ENCODE peak calls at places on chromosomes 3 and 15, in four cellular contexts. One of them, this sample, is unnamed.

GRCh38 chr3:112734718-112735350 is 93.9 kb upstream of the CCDC80 start:
- DNase-seq in WTC11: peak
- DNase-seq in HepG2: peak
- DNase-seq in A549: peak
- DNase-seq in this sample: peak

GRCh38 chr15:80710635-80711553 is 15.8 kb downstream of the ABHD17C start:
- DNase-seq in HepG2: no peak
- DNase-seq in WTC11: no peak
- DNase-seq in A549: no peak
- DNase-seq in this sample: no peak

GRCh38 chr15:55737373-55737772 is 5.6 kb downstream of the PRTG start:
- DNase-seq in HepG2: no peak
- DNase-seq in A549: no peak
- DNase-seq in WTC11: no peak
- DNase-seq in this sample: no peak

GRCh38 chr3:155078959-155079794 is 942 bp upstream of the MME start:
- DNase-seq in WTC11: peak
- DNase-seq in A549: no peak
- DNase-seq in HepG2: no peak
- DNase-seq in this sample: peak

GRCh38 chr3:36852071-36852470 is 87.7 kb upstream of the DCLK3 start:
- DNase-seq in HepG2: no peak
- DNase-seq in WTC11: no peak
- DNase-seq in A549: no peak
- DNase-seq in this sample: no peak

GRCh38 chr3:142285057-142285666 is 59.8 kb upstream of the GK5 start:
- DNase-seq in HepG2: no peak
- DNase-seq in A549: no peak
- DNase-seq in WTC11: no peak
- DNase-seq in this sample: peak

GRCh38 chr15:38238311-38238710 is 14.3 kb upstream of the SPRED1 start:
- DNase-seq in HepG2: no peak
- DNase-seq in WTC11: no peak
- DNase-seq in A549: no peak
- DNase-seq in this sample: no peak

GRCh38 chr15:77852241-77853007 is 219.7 kb upstream of the LINGO1 start:
- DNase-seq in HepG2: no peak
- DNase-seq in WTC11: no peak
- DNase-seq in A549: no peak
- DNase-seq in this sample: no peak

GRCh38 chr3:156513619-156514018 is 41.3 kb downstream of the SSR3 start:
- DNase-seq in HepG2: peak
- DNase-seq in A549: no peak
- DNase-seq in WTC11: no peak
- DNase-seq in this sample: no peak

GRCh38 chr3:124919756-124920155 is 14.8 kb downstream of the MUC13 start:
- DNase-seq in A549: no peak
- DNase-seq in WTC11: no peak
- DNase-seq in HepG2: peak
- DNase-seq in this sample: no peak

GRCh38 chr3:55296035-55296434 is 191.1 kb downstream of the WNT5A start:
- DNase-seq in A549: no peak
- DNase-seq in HepG2: no peak
- DNase-seq in WTC11: no peak
- DNase-seq in this sample: no peak

GRCh38 chr3:112043621-112044201 is 9.2 kb downstream of the TMPRSS7 start:
- DNase-seq in WTC11: peak
- DNase-seq in A549: peak
- DNase-seq in HepG2: peak
- DNase-seq in this sample: peak

GRCh38 chr15:36401586-36401966 is 177.8 kb upstream of the CDIN1 start:
- DNase-seq in WTC11: no peak
- DNase-seq in A549: no peak
- DNase-seq in HepG2: no peak
- DNase-seq in this sample: no peak

GRCh38 chr3:133896002-133896761 is 500 bp upstream of the RAB6B start:
- DNase-seq in HepG2: no peak
- DNase-seq in A549: no peak
- DNase-seq in WTC11: peak
- DNase-seq in this sample: no peak

GRCh38 chr3:124691599-124691998 is 38.7 kb upstream of the UMPS start:
- DNase-seq in HepG2: peak
- DNase-seq in A549: no peak
- DNase-seq in WTC11: no peak
- DNase-seq in this sample: no peak

GRCh38 chr3:6367171-6367570 is 493.7 kb upstream of the GRM7 start:
- DNase-seq in A549: no peak
- DNase-seq in HepG2: no peak
- DNase-seq in WTC11: no peak
- DNase-seq in this sample: no peak

GRCh38 chr15:100781961-100782525 is 97.6 kb upstream of the ALDH1A3 start:
- DNase-seq in HepG2: no peak
- DNase-seq in WTC11: peak
- DNase-seq in A549: no peak
- DNase-seq in this sample: no peak

GRCh38 chr15:74983725-74984231 is 11.6 kb upstream of the SCAMP5 start:
- DNase-seq in WTC11: no peak
- DNase-seq in HepG2: no peak
- DNase-seq in A549: peak
- DNase-seq in this sample: no peak

GRCh38 chr3:121957674-121958419 is 63.6 kb downstream of the SLC15A2 start:
- DNase-seq in WTC11: no peak
- DNase-seq in HepG2: no peak
- DNase-seq in A549: no peak
- DNase-seq in this sample: no peak

GRCh38 chr3:183822631-183823030 is 2.7 kb downstream of the MAP6D1 start:
- DNase-seq in HepG2: no peak
- DNase-seq in A549: no peak
- DNase-seq in WTC11: peak
- DNase-seq in this sample: no peak

GRCh38 chr15:68256675-68257450 is 20.7 kb upstream of the FEM1B start:
- DNase-seq in HepG2: peak
- DNase-seq in A549: peak
- DNase-seq in WTC11: peak
- DNase-seq in this sample: no peak

GRCh38 chr15:68249058-68249713 is 19.7 kb upstream of the CLN6 start:
- DNase-seq in WTC11: no peak
- DNase-seq in HepG2: no peak
- DNase-seq in A549: no peak
- DNase-seq in this sample: no peak

GRCh38 chr15:68258684-68259083 is 18.9 kb upstream of the FEM1B start:
- DNase-seq in WTC11: no peak
- DNase-seq in HepG2: no peak
- DNase-seq in A549: no peak
- DNase-seq in this sample: no peak

DNA sequence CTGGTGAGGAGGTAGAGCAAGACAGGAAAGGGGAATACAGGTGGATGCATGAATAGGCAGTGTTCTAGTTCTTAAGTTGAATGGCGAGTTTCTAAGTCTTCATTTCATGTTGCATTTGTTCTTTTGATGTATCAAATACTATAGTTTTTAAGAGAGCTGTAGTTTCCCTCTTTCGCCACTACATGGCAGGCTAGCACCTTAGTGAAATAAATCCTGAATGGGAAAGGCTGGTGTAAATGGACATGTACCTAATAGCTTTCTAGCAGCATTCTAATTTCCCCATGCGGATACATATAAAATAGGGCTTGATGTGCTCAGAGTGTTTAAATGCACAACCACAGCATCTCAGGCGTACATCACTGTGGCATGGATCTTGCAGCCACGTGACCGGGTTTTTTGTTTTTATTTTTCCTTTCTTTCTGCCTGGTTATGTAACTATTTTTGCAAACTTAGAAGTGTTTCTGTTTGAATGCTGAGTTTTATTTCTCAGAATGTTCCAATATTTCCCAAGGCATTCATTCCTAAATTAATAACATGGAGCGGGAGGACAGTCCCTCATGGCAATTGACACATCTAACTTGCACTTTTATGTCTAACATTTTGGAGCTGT is 23.5 kb upstream of the CLN6 start:
- DNase-seq in WTC11: no peak
- DNase-seq in HepG2: peak
- DNase-seq in A549: peak
- DNase-seq in this sample: peak
- TF ChIP-seq HMGXB4 in WTC11: no peak
- TF ChIP-seq HMGXB4 in HepG2: no peak
- TF ChIP-seq HMGXB4 in A549: no peak
- TF ChIP-seq HMGXB4 in this sample: no peak

GRCh38 chr15:54131410-54131809 is 153.2 kb downstream of the UNC13C start:
- DNase-seq in HepG2: no peak
- DNase-seq in A549: no peak
- DNase-seq in WTC11: no peak
- DNase-seq in this sample: no peak
- TF ChIP-seq HMGXB4 in HepG2: no peak
- TF ChIP-seq HMGXB4 in A549: no peak
- TF ChIP-seq HMGXB4 in WTC11: no peak
- TF ChIP-seq HMGXB4 in this sample: no peak

DNA sequence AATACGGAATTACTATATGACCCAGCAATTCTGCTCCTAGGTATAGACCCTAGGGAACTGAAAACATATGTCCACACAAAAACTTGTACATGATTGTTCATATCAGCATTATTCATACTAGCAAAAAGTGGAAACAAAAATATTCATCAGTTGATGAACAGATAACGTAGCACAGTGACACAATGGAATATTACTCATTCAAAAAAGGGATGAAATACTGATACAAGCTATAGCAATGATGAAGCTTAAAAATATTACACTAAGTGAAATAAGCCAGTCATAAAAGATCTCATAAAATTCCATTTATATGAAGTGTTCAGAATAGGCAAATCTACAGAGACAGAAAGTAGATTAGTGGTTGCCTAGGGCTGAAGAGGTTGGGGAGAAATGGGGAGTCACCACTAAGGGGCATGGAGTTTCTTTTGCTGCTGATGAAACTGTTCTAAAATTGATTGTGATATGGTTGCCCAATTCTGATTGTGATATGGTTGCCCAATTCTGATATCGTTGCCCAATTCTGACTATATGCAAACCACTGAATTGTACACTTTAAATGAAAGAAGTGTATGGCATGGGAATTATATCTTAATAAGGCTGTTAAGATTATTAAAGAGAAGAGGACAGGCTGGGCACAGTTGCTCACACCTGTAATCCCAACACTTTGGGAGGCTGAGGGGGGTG is 10.6 kb downstream of the C15orf61 start:
- DNase-seq in A549: no peak
- DNase-seq in HepG2: no peak
- DNase-seq in WTC11: no peak
- DNase-seq in this sample: no peak
- TF ChIP-seq HMGXB4 in A549: no peak
- TF ChIP-seq HMGXB4 in HepG2: no peak
- TF ChIP-seq HMGXB4 in WTC11: no peak
- TF ChIP-seq HMGXB4 in this sample: no peak

GRCh38 chr3:178131801-178132200 is 404.4 kb upstream of the KCNMB2 start:
- DNase-seq in HepG2: no peak
- DNase-seq in A549: no peak
- DNase-seq in WTC11: no peak
- DNase-seq in this sample: no peak
- TF ChIP-seq HMGXB4 in HepG2: no peak
- TF ChIP-seq HMGXB4 in A549: no peak
- TF ChIP-seq HMGXB4 in WTC11: no peak
- TF ChIP-seq HMGXB4 in this sample: no peak

DNA sequence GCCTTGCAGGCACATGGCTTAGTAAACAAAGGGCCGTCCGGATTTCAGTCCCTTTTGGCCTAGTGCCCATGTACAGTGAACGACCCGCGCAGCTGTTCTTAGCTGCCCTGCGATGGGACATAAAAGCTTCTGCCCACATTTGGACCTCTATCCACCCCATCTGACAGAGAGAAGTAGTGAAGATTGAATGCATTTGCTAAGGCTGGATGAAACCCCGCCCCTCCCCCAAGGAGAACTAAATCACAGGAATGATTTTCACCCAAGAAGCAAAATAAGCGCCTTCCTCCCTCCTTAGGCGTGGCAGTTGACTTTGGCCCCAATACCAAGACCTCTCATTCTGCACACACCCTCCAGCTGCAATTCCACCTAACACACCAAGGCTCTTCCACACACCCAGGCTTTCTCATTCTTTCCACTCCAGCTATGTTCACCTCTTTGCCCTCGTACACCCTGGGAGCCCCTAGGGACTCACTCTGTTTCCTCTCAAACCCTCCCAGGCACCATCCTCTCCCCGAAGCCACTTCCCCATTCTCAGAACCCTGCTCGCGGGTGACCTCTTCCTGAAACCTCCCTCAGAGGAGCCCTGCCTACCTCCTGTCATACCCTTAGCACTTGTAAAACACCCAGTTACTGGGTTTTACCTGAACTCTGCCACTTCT is 14.1 kb upstream of the HRH1 start:
- DNase-seq in HepG2: no peak
- DNase-seq in A549: no peak
- DNase-seq in WTC11: no peak
- DNase-seq in this sample: no peak
- TF ChIP-seq HMGXB4 in HepG2: no peak
- TF ChIP-seq HMGXB4 in A549: no peak
- TF ChIP-seq HMGXB4 in WTC11: no peak
- TF ChIP-seq HMGXB4 in this sample: no peak

DNA sequence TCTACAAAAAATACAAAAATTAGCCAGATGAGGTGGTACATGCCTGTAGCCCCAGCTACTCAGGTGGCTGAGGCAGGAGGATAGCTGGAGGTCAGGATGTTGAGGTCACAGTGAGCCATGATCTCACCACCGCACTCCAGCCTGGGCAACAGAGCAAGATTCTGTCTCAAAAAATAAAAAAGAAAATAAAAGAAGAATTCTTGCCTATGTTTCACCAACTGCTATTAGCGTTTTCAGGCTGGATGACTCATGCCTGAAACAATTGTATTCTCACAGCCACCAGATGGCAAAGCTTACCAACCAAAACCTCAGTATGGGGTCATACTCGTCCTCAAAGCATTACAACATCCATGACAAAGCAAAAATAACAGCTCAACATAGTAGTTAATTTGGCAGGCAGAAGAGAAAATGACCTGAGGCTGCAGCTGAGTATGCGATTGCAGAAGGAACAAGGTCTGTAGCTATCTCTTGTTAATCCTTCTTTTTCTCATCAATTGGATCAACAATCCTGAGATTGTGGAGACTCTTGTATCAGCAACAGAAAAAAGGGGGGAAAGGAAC is 52.2 kb downstream of the TP53BP1 start:
- DNase-seq in WTC11: no peak
- DNase-seq in A549: peak
- DNase-seq in HepG2: peak
- DNase-seq in this sample: peak
- TF ChIP-seq HMGXB4 in WTC11: no peak
- TF ChIP-seq HMGXB4 in A549: no peak
- TF ChIP-seq HMGXB4 in HepG2: peak
- TF ChIP-seq HMGXB4 in this sample: no peak

GRCh38 chr15:71806452-71806931 is 3.9 kb upstream of the NR2E3 start:
- DNase-seq in WTC11: no peak
- DNase-seq in A549: no peak
- DNase-seq in HepG2: no peak
- DNase-seq in this sample: no peak
- TF ChIP-seq HMGXB4 in WTC11: no peak
- TF ChIP-seq HMGXB4 in A549: no peak
- TF ChIP-seq HMGXB4 in HepG2: no peak
- TF ChIP-seq HMGXB4 in this sample: no peak